ENCODE peak calls at places on chromosomes 2 and 18, in four cellular contexts. X is cardiac muscle cell, U is neural progenitor cell, I is RWPE2. G is an unnamed sample.

GRCh38 chr18:36468161-36468560 is 170.6 kb downstream of the FHOD3 start:
- DNase-seq in X (peak; percentile 92), U (no peak), I (no peak), G (no peak)

GRCh38 chr2:157321514-157321913 is 4.1 kb downstream of the ERMN start:
- DNase-seq in X (no peak), U (no peak), I (no peak), G (no peak)

GRCh38 chr2:42118759-42119569 is 50.2 kb upstream of the EML4 start:
- DNase-seq in X (no peak), U (no peak), I (no peak), G (no peak)

GRCh38 chr2:147829106-147829505 is 15.7 kb upstream of the ACVR2A start:
- DNase-seq in X (no peak), U (no peak), I (no peak), G (no peak)

GRCh38 chr2:47274054-47274779 is 119.1 kb upstream of the STPG4 start:
- DNase-seq in X (no peak), U (no peak), I (no peak), G (no peak)

GRCh38 chr2:73908689-73909652 is 16.2 kb downstream of the ACTG2 start:
- DNase-seq in X (no peak), U (no peak), I (no peak), G (no peak)

GRCh38 chr2:158395166-158395565 is 61.4 kb downstream of the CCDC148 start:
- DNase-seq in X (no peak), U (peak; percentile 14), I (no peak), G (no peak)

GRCh38 chr2:37711308-37711731 is 39.9 kb upstream of the CDC42EP3 start:
- DNase-seq in X (no peak), U (peak; percentile 59), I (no peak), G (peak; percentile 28)

GRCh38 chr2:200778038-200778437 is 33.7 kb upstream of the BZW1 start:
- DNase-seq in X (no peak), U (no peak), I (no peak), G (no peak)

GRCh38 chr18:2979871-2980606 is 32.9 kb downstream of the LPIN2 start:
- DNase-seq in X (no peak), U (no peak), I (no peak), G (no peak)

GRCh38 chr2:33134086-33134763 is 187.5 kb downstream of the LTBP1 start:
- DNase-seq in X (peak; percentile 36), U (peak; percentile 41), I (peak; percentile 71), G (no peak)

GRCh38 chr2:199973703-199974102 is 18.3 kb downstream of the MAIP1 start:
- DNase-seq in X (peak; percentile 19), U (peak; percentile 48), I (no peak), G (peak; percentile 33)

GRCh38 chr2:101571951-101572350 is 97.0 kb upstream of the RFX8 start:
- DNase-seq in X (no peak), U (no peak), I (no peak), G (no peak)

GRCh38 chr2:43018179-43019024 is 208.0 kb downstream of the ZFP36L2 start:
- DNase-seq in X (no peak), U (no peak), I (no peak), G (peak; percentile 25)

GRCh38 chr2:71505770-71506140 is 52.4 kb downstream of the DYSF start:
- DNase-seq in X (no peak), U (no peak), I (no peak), G (no peak)

GRCh38 chr18:59959606-59960005 is 59.8 kb downstream of the PMAIP1 start:
- DNase-seq in X (no peak), U (no peak), I (no peak), G (no peak)

GRCh38 chr18:23828426-23828825 is 139.2 kb downstream of the LAMA3 start:
- DNase-seq in X (no peak), U (no peak), I (no peak), G (no peak)

GRCh38 chr2:96156011-96156820 is 11.0 kb upstream of the DUSP2 start:
- DNase-seq in X (no peak), U (no peak), I (no peak), G (peak; percentile 22)

GRCh38 chr2:224689539-224689938 is 26.6 kb downstream of the CCDC195 start:
- DNase-seq in X (no peak), U (no peak), I (no peak), G (no peak)

GRCh38 chr18:45686892-45687611 is 36.9 kb upstream of the SLC14A1 start:
- DNase-seq in X (no peak), U (no peak), I (no peak), G (no peak)

GRCh38 chr2:148888003-148888501 is 13.0 kb downstream of the KIF5C start:
- DNase-seq in X (peak; percentile 37), U (peak; percentile 71), I (no peak), G (peak; percentile 66)

GRCh38 chr2:9327873-9328352 is 95.4 kb downstream of the ITGB1BP1 start:
- DNase-seq in X (no peak), U (no peak), I (no peak), G (no peak)
- H3K4me3 ChIP-seq in X (no peak overlapping the region), U (no peak overlapping the region), I (no peak overlapping the region), G (no peak overlapping the region)

GRCh38 chr2:144511222-144511855 is 8.6 kb downstream of the ZEB2 start:
- DNase-seq in X (no peak), U (no peak), I (no peak), G (no peak)
- H3K27me3 ChIP-seq in X (peaks cover 7% of the 10 kb centered on the region), U (no peaks in the 10 kb centered on the region), I (peaks cover 58% of the 10 kb centered on the region), G (peaks cover 66% of the 10 kb centered on the region)

GRCh38 chr2:162490795-162491470 is 147.0 kb downstream of the GCA start:
- DNase-seq in X (no peak), U (no peak), I (no peak), G (no peak)

GRCh38 chr2:162492225-162492624 is 148.3 kb downstream of the GCA start:
- DNase-seq in X (no peak), U (no peak), I (no peak), G (no peak)

GRCh38 chr2:162487816-162488215 is 143.9 kb downstream of the GCA start:
- DNase-seq in X (no peak), U (no peak), I (no peak), G (no peak)

DNA sequence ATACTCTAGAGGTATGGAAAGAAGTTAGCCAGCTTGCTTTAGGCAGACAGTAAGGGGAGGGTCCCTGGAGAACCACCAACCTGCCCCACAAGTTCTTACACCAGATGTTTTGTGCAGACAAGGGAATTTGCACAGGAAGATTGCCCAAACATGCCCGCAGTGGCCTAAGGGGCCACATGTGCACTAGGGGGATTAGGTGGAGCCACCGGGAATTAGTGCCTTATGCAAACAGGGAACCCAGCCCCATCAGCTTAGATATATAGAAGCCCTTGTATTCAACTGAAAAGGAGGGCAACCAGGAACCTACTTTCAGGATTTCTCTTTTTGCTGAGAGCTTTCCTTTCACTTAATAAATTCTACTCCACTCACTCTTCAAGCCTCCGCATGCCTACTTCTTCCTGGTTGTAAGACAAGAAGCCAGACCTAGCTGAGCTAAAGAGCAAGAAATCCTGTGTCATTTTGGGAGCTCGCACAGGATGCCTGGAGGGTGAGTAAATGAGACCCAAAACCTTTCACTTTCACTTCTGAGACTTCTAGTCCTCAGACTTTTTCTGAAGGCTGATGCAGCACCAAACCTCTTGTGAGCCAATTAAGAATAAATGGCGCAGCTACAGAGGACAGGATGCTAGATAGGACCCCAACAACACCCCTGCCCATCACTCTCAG is 146.3 kb downstream of the GCA start:
- DNase-seq in X (no peak), U (no peak), I (no peak), G (no peak)
- H3K4me3 ChIP-seq in X (no peak overlapping the region), U (no peak overlapping the region), I (peak overlapping the region; percentile 8), G (no peak overlapping the region)

DNA sequence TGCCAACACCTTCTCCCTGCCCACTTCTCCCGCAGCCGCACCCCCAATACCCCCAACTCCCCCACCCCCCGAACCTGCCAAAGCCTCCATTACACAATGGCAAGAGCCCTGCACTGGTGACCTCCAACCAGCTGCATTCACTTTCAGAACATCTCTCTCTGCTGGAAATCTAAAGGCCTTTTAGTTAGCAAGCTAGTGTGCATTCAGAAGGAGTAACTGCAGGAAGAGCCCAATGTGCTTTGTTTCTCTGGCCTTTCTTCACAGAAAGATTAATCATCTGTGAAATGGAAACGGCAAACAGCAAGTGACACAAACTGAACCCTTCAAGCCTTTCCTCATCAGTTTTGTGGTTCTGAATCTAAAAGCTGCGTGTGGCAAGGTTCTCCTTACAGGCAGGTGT is 124.2 kb downstream of the OLA1 start:
- DNase-seq in X (peak; percentile 4), U (peak; percentile 93), I (no peak), G (peak; percentile 20)
- H3K27me3 ChIP-seq in X (no peaks in the 10 kb centered on the region), U (no peaks in the 10 kb centered on the region), I (no peaks in the 10 kb centered on the region), G (no peaks in the 10 kb centered on the region)

DNA sequence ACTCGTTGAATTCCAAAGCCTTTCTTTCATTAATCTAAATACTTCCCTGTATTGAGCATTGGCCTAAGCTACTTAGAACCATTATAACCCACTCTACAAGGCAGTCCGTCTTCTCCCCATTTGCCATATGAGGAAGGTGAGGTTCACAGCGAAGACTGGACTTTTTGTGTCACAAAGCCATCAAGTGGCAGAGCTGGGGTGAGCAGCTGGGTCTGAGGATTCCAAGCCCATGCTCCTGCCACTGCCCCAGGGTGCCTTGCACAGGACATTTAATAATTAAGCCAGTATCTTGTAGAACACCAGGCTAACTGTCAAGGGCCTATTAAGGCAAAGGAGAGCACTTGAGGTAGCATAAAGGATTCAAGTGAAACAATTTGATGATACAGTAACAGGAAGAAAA is 68.8 kb upstream of the ZNF397 start:
- DNase-seq in X (no peak), U (no peak), I (no peak), G (no peak)
- H3K4me3 ChIP-seq in X (no peak overlapping the region), U (no peak overlapping the region), I (no peak overlapping the region), G (no peak overlapping the region)